ENCODE peak calls at places on chromosome 7, in four cellular contexts. F is GM12878, R is K562, I is HepG2. L is an unnamed sample.

GRCh38 chr7:7100432-7100849 is 81.9 kb upstream of the C1GALT1 start:
- DNase-seq in I (no peak), F (no peak), R (peak), L (no peak)

GRCh38 chr7:24932815-24933214 is 47.2 kb downstream of the OSBPL3 start:
- DNase-seq in I (no peak), R (no peak), F (no peak), L (no peak)

GRCh38 chr7:22318376-22318775 is 38.6 kb downstream of the RAPGEF5 start:
- DNase-seq in F (no peak), R (no peak), I (no peak), L (no peak)

GRCh38 chr7:30920584-30921539 is 9.2 kb downstream of the AQP1 start:
- DNase-seq in I (no peak), R (peak), F (no peak), L (no peak)

GRCh38 chr7:149569025-149569725 is 71.6 kb upstream of the ZNF746 start:
- DNase-seq in R (no peak), F (no peak), I (no peak), L (no peak)

GRCh38 chr7:158733762-158734494 is 29.3 kb upstream of the NCAPG2 start:
- DNase-seq in F (no peak), R (no peak), I (no peak), L (no peak)

GRCh38 chr7:116500071-116500853 is 724 bp downstream of the CAV2 start:
- DNase-seq in R (peak), F (no peak), I (no peak), L (peak)

GRCh38 chr7:101911800-101912705 is 94.6 kb downstream of the CUX1 start:
- DNase-seq in F (no peak), R (peak), I (peak), L (no peak)

GRCh38 chr7:31073486-31074383 is 21.6 kb downstream of the ADCYAP1R1 start:
- DNase-seq in I (no peak), R (no peak), F (no peak), L (no peak)

GRCh38 chr7:130189281-130189782 is 15.9 kb downstream of the TMEM209 start:
- DNase-seq in I (no peak), R (no peak), F (no peak), L (no peak)

GRCh38 chr7:22348379-22348778 is 8.6 kb downstream of the RAPGEF5 start:
- DNase-seq in F (no peak), R (peak), I (no peak), L (no peak)

GRCh38 chr7:156823441-156823840 is 69.5 kb downstream of the LMBR1 start:
- DNase-seq in I (no peak), F (no peak), R (no peak), L (no peak)

GRCh38 chr7:116631676-116632075 is 40.3 kb upstream of the MET start:
- DNase-seq in F (no peak), R (no peak), I (no peak), L (no peak)

GRCh38 chr7:93723424-93724124 is 149.1 kb upstream of the CALCR start:
- DNase-seq in R (no peak), I (no peak), F (no peak), L (no peak)

GRCh38 chr7:139725077-139725476 is 52.7 kb downstream of the HIPK2 start:
- DNase-seq in R (no peak), F (peak), I (no peak), L (no peak)

GRCh38 chr7:94028768-94029167 is 24.6 kb upstream of the BET1 start:
- DNase-seq in I (no peak), R (no peak), F (no peak), L (no peak)

GRCh38 chr7:102967798-102968197 is 55.0 kb downstream of the LRRC17 start:
- DNase-seq in F (no peak), R (no peak), I (no peak), L (no peak)

GRCh38 chr7:80053098-80053497 is 81.5 kb upstream of the GNAI1 start:
- DNase-seq in R (no peak), I (peak), F (no peak), L (no peak)

GRCh38 chr7:135208417-135208793 is 2.9 kb downstream of the WDR91 start:
- DNase-seq in F (no peak), I (no peak), R (no peak), L (no peak)

GRCh38 chr7:37065779-37066271 is 341.5 kb upstream of the AOAH start:
- DNase-seq in F (peak), R (no peak), I (no peak), L (no peak)

GRCh38 chr7:37068902-37069301 is 344.6 kb upstream of the AOAH start:
- DNase-seq in R (no peak), I (no peak), F (no peak), L (no peak)

GRCh38 chr7:37071124-37071523 is 346.8 kb upstream of the AOAH start:
- DNase-seq in I (no peak), R (no peak), F (no peak), L (no peak)

GRCh38 chr7:37069336-37069735 is 345.0 kb upstream of the AOAH start:
- DNase-seq in I (no peak), F (no peak), R (no peak), L (no peak)

DNA sequence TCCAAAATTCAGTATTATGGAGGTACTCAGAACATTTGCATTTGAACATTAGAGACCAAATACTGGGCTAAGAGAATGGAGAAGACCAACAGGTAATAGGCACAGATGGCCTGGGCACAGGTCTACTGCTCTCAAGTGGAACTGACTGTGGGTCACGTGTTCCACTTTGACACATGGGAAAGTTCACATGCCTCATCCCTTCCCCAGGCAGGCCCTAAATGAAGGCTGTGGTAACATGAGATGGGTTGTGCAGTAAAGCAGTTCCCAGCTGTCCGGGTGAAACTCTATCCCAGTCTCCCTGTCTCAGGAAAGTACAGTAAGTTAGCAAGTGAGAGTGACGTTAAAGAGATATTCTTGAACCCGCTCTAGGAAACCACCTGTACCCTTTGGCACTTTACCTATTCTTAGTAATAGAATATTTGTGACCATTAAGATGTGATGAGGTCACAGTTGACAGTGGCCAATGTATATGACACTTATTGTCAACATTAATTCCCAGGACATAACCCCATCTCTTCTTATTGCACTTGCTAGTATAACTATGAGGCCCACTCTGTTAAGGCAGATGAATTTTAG is 343.8 kb upstream of the AOAH start:
- DNase-seq in F (peak), I (no peak), R (no peak), L (peak)
- TF ChIP-seq TARDBP in F (no peak), I (no peak), R (no peak), L (no peak)

DNA sequence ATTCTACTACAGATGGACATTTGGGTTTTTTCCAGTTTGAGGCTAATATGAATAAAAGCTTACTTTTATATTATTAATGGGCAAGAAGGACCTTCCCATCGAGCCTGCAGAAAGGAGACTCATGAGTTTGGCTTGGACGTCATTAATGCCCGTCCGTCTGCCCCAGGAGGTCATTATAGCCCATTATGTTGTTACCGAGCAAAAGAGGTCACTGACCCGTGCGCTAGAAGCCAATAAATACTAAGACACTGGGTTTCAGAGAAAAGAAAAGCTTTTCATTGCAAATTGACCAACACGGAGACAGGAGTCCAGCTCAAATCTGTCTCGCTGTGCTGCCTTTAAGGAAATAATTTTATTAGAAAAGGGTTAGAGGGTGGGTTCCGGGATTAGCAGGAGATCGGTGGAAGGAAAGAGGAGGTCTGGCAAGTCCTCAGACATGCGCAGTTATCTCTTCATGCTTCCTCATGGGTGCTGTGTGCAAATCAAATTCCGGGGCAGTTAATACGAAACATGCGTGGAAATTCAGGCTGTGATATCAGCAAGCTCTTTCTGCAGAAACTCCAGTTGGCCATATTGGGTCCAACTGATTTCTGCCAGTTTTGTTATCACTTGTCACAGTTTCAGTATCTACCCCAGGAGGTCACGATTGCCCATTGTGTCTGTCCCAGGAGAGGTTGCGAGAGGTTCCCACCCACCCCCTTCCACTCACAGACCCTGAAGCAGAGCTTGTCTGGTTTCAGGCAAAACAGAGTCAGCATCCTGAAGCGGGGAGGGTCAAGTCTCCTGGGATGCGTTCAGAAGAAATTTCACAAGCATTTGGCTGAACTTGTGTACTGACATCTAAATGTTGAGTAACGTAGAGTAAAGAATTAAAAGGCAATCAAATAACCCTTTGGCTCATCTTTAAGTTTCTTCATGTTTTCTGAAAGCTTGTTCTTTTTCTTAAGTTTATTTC is 1.1 kb upstream of the GALNTL5 start:
- DNase-seq in I (no peak), F (no peak), R (no peak), L (no peak)
- TF ChIP-seq FOXK2 in I (no peak), F (no peak), R (no peak), L (no peak)

DNA sequence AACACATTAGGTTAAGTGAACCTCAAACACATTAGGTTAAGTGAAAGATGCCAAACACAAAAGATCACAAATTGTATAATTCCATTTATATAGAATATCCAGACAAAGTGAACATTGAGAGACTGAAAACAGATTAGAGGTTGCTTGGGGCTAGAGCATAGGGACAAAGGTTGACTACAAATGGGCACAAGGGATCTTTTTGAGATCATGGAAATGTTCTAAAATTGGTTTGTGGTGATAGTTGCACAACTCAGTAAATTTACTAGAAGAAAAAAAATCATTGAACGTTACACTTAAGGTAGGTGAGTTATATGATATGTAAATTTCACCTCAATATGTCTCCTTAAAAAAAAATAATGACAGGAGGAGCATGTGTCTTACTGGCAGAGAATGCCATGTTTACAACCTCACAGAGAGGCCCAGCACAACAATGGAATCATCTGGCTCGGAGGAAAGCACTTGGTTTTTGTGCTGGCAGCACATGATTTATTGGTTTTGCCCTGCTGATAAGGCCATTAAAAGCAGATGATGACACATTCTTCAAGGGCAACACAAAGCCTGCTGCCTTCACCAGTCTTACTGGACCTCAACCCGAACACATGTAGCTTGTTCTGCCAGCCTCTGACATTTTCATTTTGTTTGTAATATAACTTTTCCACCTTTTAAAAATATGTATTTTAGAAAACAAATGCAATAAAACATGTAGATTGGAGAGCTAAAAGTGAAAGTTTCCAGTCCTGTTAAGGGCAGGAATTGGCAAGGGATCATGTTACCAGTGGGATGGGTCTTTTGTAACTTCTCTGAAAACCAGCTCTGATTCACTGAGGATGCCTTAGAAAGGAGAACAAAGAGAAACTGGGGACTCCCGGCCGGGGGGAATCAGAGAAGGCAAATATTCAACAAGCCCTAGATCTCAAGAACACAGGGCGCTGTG is 11.9 kb upstream of the LMOD2 start:
- DNase-seq in R (no peak), I (peak), F (no peak), L (peak)
- TF ChIP-seq SP1 in R (no peak), I (no peak), F (no peak), L (no peak)

GRCh38 chr7:100673942-100674431 is 447 bp downstream of the GNB2 start:
- DNase-seq in F (no peak), R (peak), I (no peak), L (no peak)
- TF ChIP-seq TARDBP in F (no peak), R (no peak), I (no peak), L (no peak)

DNA sequence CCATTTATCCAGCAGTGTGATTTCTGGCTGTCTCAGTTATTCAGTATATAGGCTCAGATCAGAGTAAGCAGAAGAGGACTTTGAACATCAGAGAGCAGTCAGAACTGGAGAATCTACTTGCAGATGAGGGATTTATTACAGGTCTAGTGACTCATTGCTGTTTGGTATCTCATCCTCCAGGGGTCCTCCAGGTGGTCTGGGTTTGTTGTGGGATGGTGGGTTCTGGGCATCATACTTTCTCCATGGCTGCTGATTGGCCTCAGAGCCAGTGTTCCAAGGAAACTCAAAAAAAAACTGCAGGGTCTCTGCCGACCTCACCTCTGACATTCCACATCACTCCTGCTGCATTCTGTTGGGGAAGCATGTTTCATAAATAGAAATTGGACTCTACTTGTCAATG is 214.8 kb downstream of the CNTNAP2 start:
- DNase-seq in I (no peak), R (no peak), F (no peak), L (no peak)
- TF ChIP-seq FOXK2 in I (no peak), R (no peak), F (no peak), L (no peak)

DNA sequence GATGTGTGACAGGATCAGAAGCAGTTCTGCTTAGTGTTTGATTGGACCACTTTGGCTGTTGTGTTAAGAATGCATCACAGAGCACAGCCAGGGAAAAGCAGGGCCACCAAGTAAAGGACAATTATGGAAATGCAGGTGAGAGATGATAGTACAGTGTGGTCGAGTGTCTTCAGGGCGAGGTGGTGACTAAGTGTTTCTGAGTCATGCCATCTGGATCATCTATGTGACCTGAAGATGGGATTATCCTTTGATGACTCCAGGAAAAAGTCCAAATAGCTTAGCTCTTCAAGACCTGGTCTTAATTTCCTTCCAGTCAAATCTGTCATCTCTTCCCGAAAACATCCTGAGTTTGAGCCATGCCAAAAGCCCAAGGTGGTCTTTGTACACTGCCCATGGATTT is 523.2 kb upstream of the IGFBP3 start:
- DNase-seq in I (no peak), R (no peak), F (no peak), L (no peak)
- TF ChIP-seq SP1 in I (no peak), R (no peak), F (no peak), L (no peak)